ENCODE peak calls at places on chromosome 10, in six cellular contexts. One of them, this sample, is unnamed.

GRCh38 chr10:121526801-121527221 is 71.4 kb downstream of the FGFR2 start:
- ATAC-seq in left lung: no peak
- ATAC-seq in gastroesophageal sphincter: no peak
- ATAC-seq in gastrocnemius medialis: no peak
- ATAC-seq in activated naive CD8-positive, alpha-beta T cell treated with anti-CD3 and anti-CD28 coated beads, Interleukin-2, amount 10 ng/mL, durations not matched to agents 7 days and 5 days: no peak
- ATAC-seq in heart right ventricle: no peak
- ATAC-seq in this sample: peak

GRCh38 chr10:132059760-132060508 is 5.8 kb upstream of the JAKMIP3 start:
- ATAC-seq in left lung: no peak
- ATAC-seq in gastroesophageal sphincter: no peak
- ATAC-seq in gastrocnemius medialis: no peak
- ATAC-seq in activated naive CD8-positive, alpha-beta T cell treated with anti-CD3 and anti-CD28 coated beads, Interleukin-2, amount 10 ng/mL, durations not matched to agents 7 days and 5 days: no peak
- ATAC-seq in heart right ventricle: no peak
- ATAC-seq in this sample: no peak

GRCh38 chr10:1654811-1655356 is 82.4 kb downstream of the ADARB2 start:
- ATAC-seq in left lung: no peak
- ATAC-seq in gastroesophageal sphincter: no peak
- ATAC-seq in gastrocnemius medialis: no peak
- ATAC-seq in activated naive CD8-positive, alpha-beta T cell treated with anti-CD3 and anti-CD28 coated beads, Interleukin-2, amount 10 ng/mL, durations not matched to agents 7 days and 5 days: no peak
- ATAC-seq in heart right ventricle: no peak
- ATAC-seq in this sample: peak

GRCh38 chr10:101995451-101996063 is 60.4 kb downstream of the ARMH3 start:
- ATAC-seq in left lung: peak
- ATAC-seq in gastroesophageal sphincter: no peak
- ATAC-seq in gastrocnemius medialis: no peak
- ATAC-seq in activated naive CD8-positive, alpha-beta T cell treated with anti-CD3 and anti-CD28 coated beads, Interleukin-2, amount 10 ng/mL, durations not matched to agents 7 days and 5 days: no peak
- ATAC-seq in heart right ventricle: no peak
- ATAC-seq in this sample: peak

GRCh38 chr10:29028486-29028885 is 260.4 kb upstream of the LYZL1 start:
- ATAC-seq in left lung: no peak
- ATAC-seq in gastroesophageal sphincter: no peak
- ATAC-seq in gastrocnemius medialis: no peak
- ATAC-seq in activated naive CD8-positive, alpha-beta T cell treated with anti-CD3 and anti-CD28 coated beads, Interleukin-2, amount 10 ng/mL, durations not matched to agents 7 days and 5 days: no peak
- ATAC-seq in heart right ventricle: no peak
- ATAC-seq in this sample: no peak

GRCh38 chr10:101466016-101466912 is 112.3 kb downstream of the BTRC start:
- ATAC-seq in left lung: no peak
- ATAC-seq in gastroesophageal sphincter: no peak
- ATAC-seq in gastrocnemius medialis: no peak
- ATAC-seq in activated naive CD8-positive, alpha-beta T cell treated with anti-CD3 and anti-CD28 coated beads, Interleukin-2, amount 10 ng/mL, durations not matched to agents 7 days and 5 days: no peak
- ATAC-seq in heart right ventricle: no peak
- ATAC-seq in this sample: no peak

GRCh38 chr10:3323865-3324498 is 151.4 kb upstream of the PITRM1 start:
- ATAC-seq in left lung: no peak
- ATAC-seq in gastroesophageal sphincter: no peak
- ATAC-seq in gastrocnemius medialis: no peak
- ATAC-seq in activated naive CD8-positive, alpha-beta T cell treated with anti-CD3 and anti-CD28 coated beads, Interleukin-2, amount 10 ng/mL, durations not matched to agents 7 days and 5 days: no peak
- ATAC-seq in heart right ventricle: no peak
- ATAC-seq in this sample: no peak

GRCh38 chr10:92891885-92892705 is 43.8 kb downstream of the EXOC6 start:
- ATAC-seq in left lung: peak
- ATAC-seq in gastroesophageal sphincter: peak
- ATAC-seq in gastrocnemius medialis: no peak
- ATAC-seq in activated naive CD8-positive, alpha-beta T cell treated with anti-CD3 and anti-CD28 coated beads, Interleukin-2, amount 10 ng/mL, durations not matched to agents 7 days and 5 days: no peak
- ATAC-seq in heart right ventricle: no peak
- ATAC-seq in this sample: peak

GRCh38 chr10:3807928-3808496 is 23.0 kb upstream of the KLF6 start:
- ATAC-seq in left lung: no peak
- ATAC-seq in gastroesophageal sphincter: no peak
- ATAC-seq in gastrocnemius medialis: peak
- ATAC-seq in activated naive CD8-positive, alpha-beta T cell treated with anti-CD3 and anti-CD28 coated beads, Interleukin-2, amount 10 ng/mL, durations not matched to agents 7 days and 5 days: no peak
- ATAC-seq in heart right ventricle: peak
- ATAC-seq in this sample: no peak

GRCh38 chr10:35362701-35363350 is 26.5 kb downstream of the CCNY start:
- ATAC-seq in left lung: no peak
- ATAC-seq in gastroesophageal sphincter: no peak
- ATAC-seq in gastrocnemius medialis: no peak
- ATAC-seq in activated naive CD8-positive, alpha-beta T cell treated with anti-CD3 and anti-CD28 coated beads, Interleukin-2, amount 10 ng/mL, durations not matched to agents 7 days and 5 days: no peak
- ATAC-seq in heart right ventricle: no peak
- ATAC-seq in this sample: no peak

GRCh38 chr10:86678999-86679792 is 10.9 kb downstream of the LDB3 start:
- ATAC-seq in left lung: peak
- ATAC-seq in gastroesophageal sphincter: no peak
- ATAC-seq in gastrocnemius medialis: peak
- ATAC-seq in activated naive CD8-positive, alpha-beta T cell treated with anti-CD3 and anti-CD28 coated beads, Interleukin-2, amount 10 ng/mL, durations not matched to agents 7 days and 5 days: no peak
- ATAC-seq in heart right ventricle: no peak
- ATAC-seq in this sample: no peak

GRCh38 chr10:129570185-129570584 is 103.1 kb downstream of the MGMT start:
- ATAC-seq in left lung: no peak
- ATAC-seq in gastroesophageal sphincter: no peak
- ATAC-seq in gastrocnemius medialis: no peak
- ATAC-seq in activated naive CD8-positive, alpha-beta T cell treated with anti-CD3 and anti-CD28 coated beads, Interleukin-2, amount 10 ng/mL, durations not matched to agents 7 days and 5 days: no peak
- ATAC-seq in heart right ventricle: no peak
- ATAC-seq in this sample: no peak

GRCh38 chr10:31490858-31491504 is 172.0 kb downstream of the ZEB1 start:
- ATAC-seq in left lung: peak
- ATAC-seq in gastroesophageal sphincter: no peak
- ATAC-seq in gastrocnemius medialis: peak
- ATAC-seq in activated naive CD8-positive, alpha-beta T cell treated with anti-CD3 and anti-CD28 coated beads, Interleukin-2, amount 10 ng/mL, durations not matched to agents 7 days and 5 days: no peak
- ATAC-seq in heart right ventricle: peak
- ATAC-seq in this sample: peak

GRCh38 chr10:119237722-119238436 is 30.5 kb downstream of the GRK5 start:
- ATAC-seq in left lung: no peak
- ATAC-seq in gastroesophageal sphincter: no peak
- ATAC-seq in gastrocnemius medialis: no peak
- ATAC-seq in activated naive CD8-positive, alpha-beta T cell treated with anti-CD3 and anti-CD28 coated beads, Interleukin-2, amount 10 ng/mL, durations not matched to agents 7 days and 5 days: peak
- ATAC-seq in heart right ventricle: no peak
- ATAC-seq in this sample: no peak

This sample was measured in esophagus mucosa.